ENCODE peak calls at places on chromosome 10, in eight cellular contexts. E is colonic mucosa; H is CD8-positive, alpha-beta memory T cell; P is DND-41; R is upper lobe of right lung; T is PC-3; V is esophagus squamous epithelium; X is upper lobe of left lung. S is an unnamed sample.

GRCh38 chr10:17673517-17674051 is 29.6 kb downstream of the STAM start:
- DNase-seq in E (no peak), V (no peak), P (no peak), X (no peak), T (peak; percentile 84), H (no peak), R (no peak), S (no peak)

GRCh38 chr10:122243560-122243959 is 27.5 kb upstream of the BTBD16 start:
- DNase-seq in H (no peak), T (no peak), X (no peak), P (no peak), V (no peak), E (no peak), R (no peak), S (no peak)

GRCh38 chr10:15141136-15142067 is 27.1 kb downstream of the NMT2 start:
- DNase-seq in X (no peak), T (no peak), V (no peak), E (no peak), H (no peak), P (peak; percentile 56), R (no peak), S (no peak)

GRCh38 chr10:84543077-84543476 is 214.7 kb downstream of the CCSER2 start:
- DNase-seq in T (no peak), V (no peak), E (no peak), H (no peak), X (no peak), R (no peak), P (no peak), S (no peak)

GRCh38 chr10:43370671-43371215 is 693 bp upstream of the FXYD4 start:
- DNase-seq in X (no peak), P (no peak), E (no peak), R (no peak), V (no peak), H (no peak), T (no peak), S (no peak)

GRCh38 chr10:9222917-9223316 is 1168.4 kb downstream of the GATA3 start:
- DNase-seq in X (no peak), T (no peak), H (no peak), V (no peak), E (no peak), R (no peak), P (no peak), S (no peak)

GRCh38 chr10:91694170-91694794 is 61.4 kb upstream of the PPP1R3C start:
- DNase-seq in P (peak; percentile 22), V (no peak), R (no peak), E (peak; percentile 30), H (no peak), X (no peak), T (peak; percentile 71), S (no peak)

GRCh38 chr10:52266858-52267257 is 47.2 kb upstream of the DKK1 start:
- DNase-seq in P (no peak), R (no peak), T (no peak), V (no peak), X (no peak), H (no peak), E (no peak), S (no peak)

GRCh38 chr10:47403401-47404318 is 19.6 kb upstream of the ZNF488 start:
- DNase-seq in X (no peak), H (no peak), E (no peak), V (no peak), P (no peak), T (no peak), R (peak; percentile 59), S (no peak)

GRCh38 chr10:87678302-87678701 is 18.6 kb downstream of the PAPSS2 start:
- DNase-seq in V (no peak), T (no peak), P (no peak), E (no peak), R (no peak), X (no peak), H (no peak), S (no peak)

GRCh38 chr10:76523798-76524231 is 1092.4 kb downstream of the LRMDA start:
- DNase-seq in E (no peak), T (no peak), V (no peak), R (no peak), X (no peak), P (no peak), H (no peak), S (no peak)

GRCh38 chr10:18368681-18369080 is 228.5 kb downstream of the CACNB2 start:
- DNase-seq in E (no peak), P (no peak), T (no peak), V (no peak), X (no peak), H (no peak), R (no peak), S (no peak)

GRCh38 chr10:5206799-5207198 is 10.2 kb downstream of the AKR1C4 start:
- DNase-seq in R (no peak), P (peak; percentile 35), E (no peak), T (no peak), V (no peak), X (no peak), H (no peak), S (no peak)

GRCh38 chr10:122786269-122786668 is 59.4 kb downstream of the CUZD1 start:
- DNase-seq in E (no peak), P (peak; percentile 47), V (no peak), T (peak; percentile 32), X (no peak), R (no peak), H (no peak), S (no peak)

GRCh38 chr10:50876409-50876808 is 9.0 kb downstream of the A1CF start:
- DNase-seq in T (no peak), P (no peak), X (no peak), V (no peak), R (no peak), H (no peak), E (no peak), S (no peak)

GRCh38 chr10:122768033-122768745 is 68.5 kb upstream of the C10orf120 start:
- DNase-seq in H (no peak), E (no peak), R (no peak), P (no peak), X (peak; percentile 70), T (no peak), V (no peak), S (no peak)

GRCh38 chr10:85927952-85928677 is 438.5 kb downstream of the GRID1 start:
- DNase-seq in E (peak; percentile 38), X (peak; percentile 5), T (no peak), P (no peak), H (no peak), R (no peak), V (no peak), S (no peak)

GRCh38 chr10:110512461-110513187 is 14.9 kb downstream of the DUSP5 start:
- DNase-seq in R (no peak), E (no peak), P (no peak), V (no peak), H (no peak), X (no peak), T (peak; percentile 80), S (no peak)

GRCh38 chr10:72229261-72230251 is 13.5 kb upstream of the ASCC1 start:
- DNase-seq in H (no peak), R (no peak), P (no peak), T (no peak), X (no peak), V (no peak), E (no peak), S (no peak)

GRCh38 chr10:36803229-36803628 is 322.2 kb upstream of the ANKRD30A start:
- DNase-seq in T (no peak), H (no peak), V (no peak), P (no peak), X (no peak), E (no peak), R (no peak), S (no peak)

GRCh38 chr10:36808625-36809362 is 316.6 kb upstream of the ANKRD30A start:
- DNase-seq in P (no peak), X (no peak), E (no peak), T (peak; percentile 47), V (no peak), H (no peak), R (no peak), S (no peak)
- H3K9me3 ChIP-seq in P (no peaks in the 10 kb centered on the region), X (no peaks in the 10 kb centered on the region), E (no peaks in the 10 kb centered on the region), T (no peaks in the 10 kb centered on the region), V (no peaks in the 10 kb centered on the region), H (no peaks in the 10 kb centered on the region), R (no peaks in the 10 kb centered on the region), S (no peaks in the 10 kb centered on the region)

GRCh38 chr10:129586897-129587443 is 119.9 kb downstream of the MGMT start:
- DNase-seq in E (no peak), H (no peak), R (no peak), P (no peak), X (no peak), V (no peak), T (peak; percentile 2), S (no peak)
- H3K9me3 ChIP-seq in E (no peaks in the 10 kb centered on the region), H (peaks cover 9% of the 10 kb centered on the region), R (peaks cover 23% of the 10 kb centered on the region), P (peaks cover 24% of the 10 kb centered on the region), X (peaks cover 11% of the 10 kb centered on the region), V (no peaks in the 10 kb centered on the region), T (peaks cover 8% of the 10 kb centered on the region), S (peaks cover 16% of the 10 kb centered on the region)

DNA sequence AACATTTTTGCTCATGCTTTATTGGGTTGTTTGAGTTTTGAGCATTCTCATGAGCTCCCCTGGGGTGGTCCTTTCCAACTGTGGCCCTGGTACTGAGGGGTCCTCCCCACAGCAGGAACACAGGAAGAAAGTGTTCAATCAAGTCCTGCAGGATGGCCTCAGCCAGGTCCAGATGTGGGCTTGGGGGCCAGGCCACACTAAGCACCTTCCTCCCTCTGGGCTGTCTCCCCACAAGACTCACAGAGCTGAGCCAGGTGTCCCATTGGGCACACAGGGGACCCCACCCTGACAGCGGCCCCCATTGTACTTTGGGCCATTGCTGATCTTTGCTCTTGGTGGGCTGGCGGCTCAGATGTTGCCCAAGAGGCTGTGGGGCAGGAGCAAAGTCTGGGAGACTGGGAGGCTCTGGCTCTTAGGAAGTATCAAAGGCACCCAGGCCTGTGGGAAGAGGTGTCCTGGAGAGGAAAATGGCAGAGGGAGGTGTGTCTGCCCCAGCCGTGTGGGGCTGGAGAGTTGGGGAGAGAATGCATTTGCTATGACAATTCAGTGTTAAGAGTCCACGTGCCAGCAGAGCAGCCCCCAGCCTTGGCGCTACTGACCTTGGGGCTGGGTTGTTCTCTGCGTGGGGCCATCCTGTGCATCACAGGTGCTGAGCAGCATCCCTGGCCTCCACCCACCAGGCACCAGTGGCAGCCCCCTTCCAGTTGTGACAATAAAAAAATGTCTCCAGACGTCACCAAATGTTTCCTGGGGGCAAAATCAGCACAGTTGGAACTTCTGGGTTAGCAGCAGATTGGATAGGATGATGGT is 17.8 kb downstream of the SCART1 start:
- DNase-seq in E (no peak), R (no peak), V (no peak), H (no peak), X (peak; percentile 5), T (no peak), P (no peak), S (no peak)
- H3K9me3 ChIP-seq in E (peaks cover 5% of the 10 kb centered on the region), R (no peaks in the 10 kb centered on the region), V (no peaks in the 10 kb centered on the region), H (no peaks in the 10 kb centered on the region), X (no peaks in the 10 kb centered on the region), T (no peaks in the 10 kb centered on the region), P (no peaks in the 10 kb centered on the region), S (no peaks in the 10 kb centered on the region)

DNA sequence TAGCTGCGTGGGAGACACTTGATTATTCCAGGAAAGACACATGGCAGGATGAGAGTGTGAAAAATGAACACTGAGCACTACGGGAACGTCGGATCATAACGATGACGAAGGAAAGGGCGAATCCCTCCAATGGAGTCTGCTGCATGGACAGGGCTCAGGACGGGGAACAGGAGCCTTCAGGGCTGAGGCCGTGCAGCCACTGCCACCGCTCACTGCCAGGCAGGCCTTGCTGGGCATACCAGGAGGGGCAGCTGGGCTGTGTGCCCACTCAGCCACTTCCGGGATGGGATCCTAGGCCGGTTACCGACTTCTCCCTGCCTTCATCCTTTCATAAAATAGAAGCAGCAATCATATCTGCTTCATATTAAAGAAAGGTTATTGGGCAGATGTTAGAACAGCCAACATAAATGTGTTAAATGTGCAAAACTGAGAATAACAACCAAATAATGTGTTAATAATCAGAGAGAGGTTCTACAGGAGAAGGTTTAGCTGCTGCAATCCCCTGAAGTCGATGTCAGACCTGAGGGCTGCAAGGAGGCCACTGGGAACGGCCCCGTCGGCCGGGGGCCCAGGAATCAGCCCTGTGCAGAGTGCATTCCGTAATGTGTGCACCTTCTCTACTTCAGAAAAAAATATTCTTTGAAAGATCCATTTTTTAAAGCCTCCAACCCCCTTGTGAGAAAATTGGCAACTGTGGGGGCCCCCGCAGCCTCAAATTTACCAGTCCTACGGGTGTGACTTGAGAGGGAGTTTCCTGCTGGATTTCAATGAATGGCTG is 63.6 kb downstream of the ADARB2 start:
- DNase-seq in X (no peak), R (no peak), V (no peak), T (no peak), P (no peak), E (no peak), H (no peak), S (no peak)
- H3K9me3 ChIP-seq in X (no peaks in the 10 kb centered on the region), R (no peaks in the 10 kb centered on the region), V (no peaks in the 10 kb centered on the region), T (no peaks in the 10 kb centered on the region), P (no peaks in the 10 kb centered on the region), E (no peaks in the 10 kb centered on the region), H (no peaks in the 10 kb centered on the region), S (no peaks in the 10 kb centered on the region)